ENCODE peak calls at places on chromosomes 11 and 22, in ten cellular contexts. D is kidney glomerular epithelial cell; G is stimulated activated CD4-positive, alpha-beta T cell treated with anti-CD3 and anti-CD28 coated beads, Interleukin-2, amount 100 ng/mL, for 48 hours; T is H7; L is Right ventricle myocardium superior; P is T-helper 9 cell; N is small intestine; E is iris pigment epithelial cell; S is endothelial cell; B is T-cell. Z is an unnamed sample.

GRCh38 chr11:12801976-12802375 is 127.8 kb downstream of the TEAD1 start:
- DNase-seq in P (no peak), D (no peak), N (no peak), S (no peak), L (no peak), G (no peak), E (no peak), T (no peak), B (no peak), Z (no peak)

GRCh38 chr11:813440-814096 is 3.8 kb downstream of the RPLP2 start:
- DNase-seq in S (no peak), T (no peak), L (no peak), G (no peak), N (no peak), D (no peak), B (no peak), E (no peak), P (no peak), Z (no peak)

GRCh38 chr11:116578971-116579687 is 193.7 kb downstream of the BUD13 start:
- DNase-seq in N (no peak), L (peak), E (no peak), T (peak), D (no peak), B (no peak), P (no peak), S (no peak), G (no peak), Z (no peak)

GRCh38 chr11:19093976-19094375 is 23.0 kb upstream of the ZDHHC13 start:
- DNase-seq in T (no peak), L (no peak), D (peak), E (peak), S (no peak), P (no peak), N (peak), G (no peak), B (no peak), Z (no peak)

GRCh38 chr11:69711824-69712801 is 8.3 kb upstream of the FGF19 start:
- DNase-seq in P (no peak), E (no peak), T (peak), L (no peak), D (no peak), S (no peak), N (no peak), G (no peak), B (peak), Z (no peak)

GRCh38 chr11:111452146-111452545 is 60.0 kb downstream of the BTG4 start:
- DNase-seq in P (no peak), D (no peak), S (no peak), N (no peak), T (no peak), B (no peak), E (peak), G (no peak), L (no peak), Z (no peak)

GRCh38 chr11:1484716-1485503 is 1.7 kb downstream of the MOB2 start:
- DNase-seq in S (no peak), L (peak), G (no peak), D (no peak), N (peak), E (no peak), B (no peak), T (peak), P (no peak), Z (no peak)

GRCh38 chr22:33853200-33854097 is 66.8 kb downstream of the LARGE1 start:
- DNase-seq in L (peak), G (no peak), N (peak), E (peak), P (no peak), B (no peak), S (no peak), D (peak), T (peak), Z (no peak)

GRCh38 chr11:113643701-113644100 is 62.4 kb downstream of the TMPRSS5 start:
- DNase-seq in T (no peak), B (no peak), G (no peak), L (no peak), D (no peak), E (no peak), N (no peak), P (no peak), S (no peak), Z (no peak)

GRCh38 chr11:114315749-114316368 is 19.7 kb downstream of the NNMT start:
- DNase-seq in T (peak), P (no peak), D (no peak), B (no peak), N (peak), L (no peak), S (no peak), G (no peak), E (no peak), Z (no peak)

GRCh38 chr11:112355726-112356125 is 95.1 kb upstream of the PLET1 start:
- DNase-seq in D (no peak), P (no peak), B (no peak), S (peak), E (peak), G (no peak), N (no peak), L (peak), T (peak), Z (peak)

GRCh38 chr11:41281131-41281742 is 178.2 kb downstream of the LRRC4C start:
- DNase-seq in L (no peak), E (peak), N (no peak), G (no peak), S (no peak), T (no peak), P (no peak), D (peak), B (no peak), Z (no peak)

GRCh38 chr22:50184541-50185383 is 951 bp upstream of the TRABD start:
- DNase-seq in E (no peak), B (no peak), G (no peak), N (no peak), P (no peak), D (no peak), S (no peak), L (peak), T (peak), Z (no peak)

GRCh38 chr11:69703711-69704507 is at the start of gene FGF19:
- DNase-seq in L (no peak), T (peak), P (no peak), G (no peak), S (peak), D (no peak), E (no peak), N (no peak), B (no peak), Z (no peak)

GRCh38 chr11:130001491-130002351 is 914 bp downstream of the PRDM10 start:
- DNase-seq in T (no peak), D (no peak), E (peak), N (peak), S (no peak), G (peak), P (no peak), B (peak), L (peak), Z (no peak)

GRCh38 chr11:125166347-125166841 is 1.8 kb downstream of the PKNOX2 start:
- DNase-seq in D (no peak), N (no peak), B (no peak), P (no peak), T (peak), E (peak), G (no peak), L (peak), S (peak), Z (peak)

GRCh38 chr11:97502201-97502600 is 1112.4 kb downstream of the JRKL start:
- DNase-seq in N (no peak), D (no peak), P (no peak), L (no peak), T (no peak), B (no peak), G (no peak), E (no peak), S (no peak), Z (no peak)